ENCODE peak calls at places on chromosomes 7 and 10, in four cellular contexts. A, Y, X and W are unnamed samples.

GRCh38 chr10:128035557-128035973 is 90.7 kb downstream of the MKI67 start:
- DNase-seq in A (peak), Y (no peak), X (peak), W (no peak)

GRCh38 chr10:1581189-1581588 is 156.1 kb downstream of the ADARB2 start:
- DNase-seq in A (no peak), Y (no peak), X (no peak), W (no peak)

GRCh38 chr10:119020627-119020946 is 8.9 kb upstream of the NANOS1 start:
- DNase-seq in A (no peak), Y (no peak), X (peak), W (no peak)

GRCh38 chr7:756928-757560 is 30.0 kb upstream of the PRKAR1B start:
- DNase-seq in A (no peak), Y (no peak), X (no peak), W (no peak)

GRCh38 chr7:106039486-106040060 is 72.5 kb downstream of the SYPL1 start:
- DNase-seq in A (no peak), Y (no peak), X (peak), W (no peak)

GRCh38 chr10:87864497-87865059 is 1.2 kb downstream of the PTEN start:
- DNase-seq in A (no peak), Y (no peak), X (peak), W (no peak)

GRCh38 chr7:105802611-105803520 is 73.5 kb downstream of the ATXN7L1 start:
- DNase-seq in A (no peak), Y (no peak), X (no peak), W (no peak)

GRCh38 chr7:45978010-45978681 is 57.1 kb upstream of the IGFBP3 start:
- DNase-seq in A (no peak), Y (no peak), X (peak), W (no peak)

GRCh38 chr10:79048639-79049550 is 19.9 kb upstream of the ZMIZ1 start:
- DNase-seq in A (no peak), Y (no peak), X (no peak), W (no peak)

GRCh38 chr7:137980308-137980707 is 21.6 kb downstream of the CREB3L2 start:
- DNase-seq in A (no peak), Y (no peak), X (no peak), W (no peak)

GRCh38 chr7:155751409-155751808 is 60.9 kb downstream of the SHH start:
- DNase-seq in A (no peak), Y (no peak), X (no peak), W (no peak)

GRCh38 chr7:31458203-31458602 is 55.7 kb upstream of the ITPRID1 start:
- DNase-seq in A (no peak), Y (no peak), X (no peak), W (no peak)

GRCh38 chr10:12063483-12063818 is 5.3 kb upstream of the DHTKD1 start:
- DNase-seq in A (no peak), Y (no peak), X (no peak), W (no peak)

GRCh38 chr7:155793720-155794119 is 18.5 kb downstream of the SHH start:
- DNase-seq in A (no peak), Y (no peak), X (no peak), W (no peak)

GRCh38 chr7:131829911-131830310 is 273.5 kb upstream of the PODXL start:
- DNase-seq in A (no peak), Y (no peak), X (peak), W (no peak)

GRCh38 chr10:121552746-121553145 is 45.5 kb downstream of the FGFR2 start:
- DNase-seq in A (no peak), Y (no peak), X (no peak), W (no peak)